ENCODE peak calls at places on chromosomes 3 and 15, in eight cellular contexts. M, Y, R, E, T, F, A and V are unnamed samples. For H3K36me3, the result is how much of the 10 kb centered on the place peaks cover.

GRCh38 chr3:50516048-50516871 is 12.8 kb upstream of the CACNA2D2 start:
- DNase-seq in M (peak), Y (no peak), R (peak), E (peak), T (peak), F (peak), A (peak), V (peak)

GRCh38 chr3:124395584-124396340 is 334.5 kb upstream of the UMPS start:
- DNase-seq in M (no peak), Y (no peak), R (no peak), E (no peak), T (peak), F (no peak), A (no peak), V (peak)

GRCh38 chr3:66816110-66816761 is 181.9 kb upstream of the KBTBD8 start:
- DNase-seq in M (no peak), Y (no peak), R (no peak), E (no peak), T (no peak), F (no peak), A (no peak), V (peak)

GRCh38 chr3:84960994-84961393 is 2.2 kb downstream of the CADM2 start:
- DNase-seq in M (no peak), Y (no peak), R (no peak), E (no peak), T (no peak), F (no peak), A (no peak), V (no peak)

GRCh38 chr3:54122046-54122801 is at the start of gene CACNA2D3:
- DNase-seq in M (peak), Y (no peak), R (no peak), E (peak), T (peak), F (no peak), A (peak), V (peak)

GRCh38 chr15:99057697-99058420 is 47.0 kb upstream of the SYNM start:
- DNase-seq in M (no peak), Y (no peak), R (no peak), E (no peak), T (no peak), F (no peak), A (no peak), V (no peak)

GRCh38 chr15:80958818-80959495 is 30.7 kb downstream of the MESD start:
- DNase-seq in M (no peak), Y (no peak), R (no peak), E (no peak), T (no peak), F (no peak), A (no peak), V (no peak)

GRCh38 chr3:150150633-150151032 is 179.9 kb upstream of the PFN2 start:
- DNase-seq in M (no peak), Y (no peak), R (no peak), E (no peak), T (no peak), F (no peak), A (no peak), V (no peak)

GRCh38 chr3:136070334-136070733 is 104.8 kb downstream of the PPP2R3A start:
- DNase-seq in M (no peak), Y (no peak), R (no peak), E (no peak), T (no peak), F (no peak), A (no peak), V (no peak)

GRCh38 chr3:149080011-149080698 is 6.2 kb downstream of the HLTF start:
- DNase-seq in M (no peak), Y (no peak), R (no peak), E (no peak), T (no peak), F (no peak), A (no peak), V (peak)

GRCh38 chr3:24686764-24687163 is 192.1 kb upstream of the THRB start:
- DNase-seq in M (no peak), Y (no peak), R (no peak), E (no peak), T (no peak), F (no peak), A (no peak), V (no peak)

GRCh38 chr3:119434703-119435102 is 28.7 kb downstream of the TMEM39A start:
- DNase-seq in M (no peak), Y (no peak), R (no peak), E (no peak), T (no peak), F (no peak), A (no peak), V (no peak)

GRCh38 chr15:63075072-63075995 is 32.8 kb downstream of the TPM1 start:
- DNase-seq in M (no peak), Y (no peak), R (no peak), E (no peak), T (no peak), F (no peak), A (peak), V (no peak)

GRCh38 chr3:67601385-67601784 is 53.0 kb downstream of the SUCLG2 start:
- DNase-seq in M (no peak), Y (no peak), R (no peak), E (no peak), T (no peak), F (no peak), A (no peak), V (no peak)

GRCh38 chr3:187811580-187812250 is 66.4 kb upstream of the BCL6 start:
- DNase-seq in M (no peak), Y (no peak), R (no peak), E (no peak), T (no peak), F (no peak), A (no peak), V (no peak)

GRCh38 chr15:31245135-31245689 is 81.4 kb upstream of the KLF13 start:
- DNase-seq in M (no peak), Y (no peak), R (no peak), E (no peak), T (no peak), F (no peak), A (no peak), V (no peak)

GRCh38 chr3:31770822-31771326 is 210.2 kb downstream of the OSBPL10 start:
- DNase-seq in M (no peak), Y (no peak), R (no peak), E (no peak), T (no peak), F (no peak), A (no peak), V (no peak)

GRCh38 chr3:46609944-46610722 is 2.2 kb upstream of the FAM240A start:
- DNase-seq in M (no peak), Y (no peak), R (no peak), E (no peak), T (peak), F (no peak), A (no peak), V (no peak)

GRCh38 chr3:38137615-38138346 is 680 bp upstream of the MYD88 start:
- DNase-seq in M (no peak), Y (no peak), R (peak), E (peak), T (no peak), F (peak), A (no peak), V (peak)

GRCh38 chr3:147408180-147409105 is 722 bp upstream of the ZIC1 start:
- DNase-seq in M (no peak), Y (no peak), R (no peak), E (no peak), T (no peak), F (no peak), A (no peak), V (no peak)

DNA sequence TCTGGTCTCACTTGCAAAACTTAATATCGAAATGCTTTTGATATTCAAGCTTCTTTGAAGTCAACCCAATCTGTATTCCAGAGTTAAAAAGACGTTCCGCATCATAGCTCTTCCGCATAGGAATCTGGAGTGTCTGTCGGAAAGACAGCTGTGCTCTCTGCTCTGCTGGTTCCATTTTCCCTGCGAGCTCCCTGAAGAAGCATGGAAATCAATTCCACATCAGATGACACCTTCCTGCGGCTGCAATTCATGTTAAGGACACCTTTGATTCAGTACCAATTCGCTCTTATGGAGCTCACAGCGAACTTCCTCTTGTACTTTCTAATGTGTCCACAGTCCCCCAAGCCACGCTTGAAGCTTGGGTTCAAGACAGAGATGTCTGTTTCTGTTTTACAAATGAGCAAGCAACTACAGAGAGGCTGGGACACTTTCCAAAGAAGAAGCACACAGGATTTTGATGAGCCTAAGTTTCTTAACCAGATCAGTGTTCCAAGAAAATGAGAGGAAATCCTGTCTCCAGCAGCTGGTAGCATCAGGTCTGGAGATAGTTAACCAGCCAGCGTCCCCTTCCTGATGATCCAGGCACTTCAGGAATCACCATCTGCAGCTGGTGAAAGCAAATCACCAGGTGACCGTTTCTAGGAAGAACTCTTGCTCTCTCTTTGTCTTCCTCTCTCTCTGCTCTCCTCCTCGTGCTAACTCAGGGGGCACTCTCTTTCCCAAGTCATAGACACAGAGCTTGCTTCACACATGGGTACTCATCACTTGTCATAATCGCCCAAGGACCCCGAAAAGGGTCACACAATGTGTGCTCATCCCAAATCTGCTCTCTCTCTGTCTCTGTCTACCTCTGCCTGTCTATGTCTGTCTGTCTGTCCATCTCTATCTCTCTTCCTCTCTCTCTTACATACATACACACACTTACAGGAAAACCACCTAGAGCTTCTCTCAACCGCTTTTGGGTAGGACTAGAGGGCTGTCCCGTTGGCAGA is 281.7 kb downstream of the FAM43A start:
- DNase-seq in M (no peak), Y (no peak), R (no peak), E (peak), T (no peak), F (no peak), A (no peak), V (no peak)
- H3K36me3 ChIP-seq in M (under half), Y (under half), R (under half), E (under half), T (under half), F (under half), A (under half), V (under half)

DNA sequence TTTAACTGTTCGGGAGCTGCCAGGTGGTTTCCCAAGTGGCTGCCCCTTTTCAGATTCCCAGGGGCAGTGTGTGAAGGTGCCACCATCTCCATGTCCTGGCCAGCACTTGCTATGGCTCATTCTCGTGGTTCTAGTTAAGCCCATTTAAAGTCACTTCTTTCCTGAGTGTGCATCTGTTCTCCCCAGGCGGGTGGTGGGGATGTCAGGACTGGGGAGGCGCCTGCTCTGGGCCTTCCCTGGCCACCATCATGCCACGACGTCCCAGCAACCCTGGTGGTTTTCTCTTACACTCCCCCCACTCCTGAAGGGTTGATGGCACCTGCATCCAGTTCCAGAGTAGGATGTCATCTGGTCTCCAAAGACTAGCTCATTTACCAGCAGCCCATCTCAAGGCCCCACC is 56.8 kb upstream of the TAMM41 start:
- DNase-seq in M (no peak), Y (no peak), R (no peak), E (no peak), T (no peak), F (no peak), A (no peak), V (no peak)
- H3K4me3 ChIP-seq in M (no peak), Y (no peak), R (no peak), E (no peak), T (no peak), F (no peak), A (no peak), V (no peak)

GRCh38 chr3:183586477-183586876 is 31.0 kb upstream of the KLHL6 start:
- DNase-seq in M (no peak), Y (no peak), R (no peak), E (no peak), T (no peak), F (no peak), A (no peak), V (no peak)

GRCh38 chr3:183587337-183587736 is 31.8 kb upstream of the KLHL6 start:
- DNase-seq in M (no peak), Y (no peak), R (no peak), E (no peak), T (no peak), F (no peak), A (no peak), V (no peak)

GRCh38 chr3:183583331-183584245 is 28.1 kb upstream of the KLHL6 start:
- DNase-seq in M (no peak), Y (no peak), R (no peak), E (no peak), T (no peak), F (no peak), A (peak), V (no peak)

GRCh38 chr3:183584246-183584913 is 28.9 kb upstream of the KLHL6 start:
- DNase-seq in M (peak), Y (peak), R (peak), E (peak), T (peak), F (no peak), A (peak), V (no peak)

DNA sequence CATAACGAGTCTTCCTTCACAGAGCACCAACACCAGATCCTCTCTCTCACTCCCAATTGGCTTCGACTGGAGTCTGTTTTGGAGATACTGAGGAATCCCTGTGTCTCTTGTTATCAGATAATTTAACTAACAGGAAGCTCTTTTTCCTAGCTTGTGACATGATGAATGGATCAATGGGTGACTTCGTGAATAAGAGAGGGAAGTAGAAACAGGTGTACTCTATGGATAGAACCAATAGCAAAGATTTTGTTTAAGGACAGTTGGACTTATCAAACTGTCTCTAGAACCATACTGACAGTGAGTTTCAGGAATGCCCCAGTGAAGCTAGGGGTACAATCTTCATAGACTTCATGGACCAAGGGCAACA is 29.4 kb upstream of the KLHL6 start:
- DNase-seq in M (no peak), Y (no peak), R (no peak), E (no peak), T (no peak), F (no peak), A (no peak), V (no peak)
- TF ChIP-seq CTCF in M (no peak), Y (no peak), R (no peak), E (no peak), T (no peak), F (no peak), A (no peak), V (no peak)

GRCh38 chr3:25748189-25748588 is 35.1 kb downstream of the NGLY1 start:
- DNase-seq in M (no peak), Y (no peak), R (no peak), E (no peak), T (no peak), F (no peak), A (no peak), V (no peak)

GRCh38 chr3:25747033-25747432 is 36.2 kb downstream of the NGLY1 start:
- DNase-seq in M (no peak), Y (no peak), R (no peak), E (no peak), T (no peak), F (no peak), A (no peak), V (no peak)

GRCh38 chr3:25744477-25744876 is 38.8 kb downstream of the NGLY1 start:
- DNase-seq in M (no peak), Y (no peak), R (no peak), E (no peak), T (no peak), F (no peak), A (no peak), V (no peak)
- H3K36me3 ChIP-seq in M (under half), Y (under half), R (under half), E (under half), T (under half), F (under half), A (under half), V (under half)